ENCODE peak calls at places on chromosomes 11 and 22, in four cellular contexts. One of them, this sample, is unnamed.

GRCh38 chr11:58591659-58592058 is 12.8 kb downstream of the ZFP91 start:
- DNase-seq in psoas muscle: no peak
- DNase-seq in hepatocyte: no peak
- DNase-seq in tibial nerve: no peak
- DNase-seq in this sample: no peak

GRCh38 chr11:86116996-86117705 is 48.3 kb upstream of the PICALM start:
- DNase-seq in psoas muscle: no peak
- DNase-seq in hepatocyte: peak; percentile 19
- DNase-seq in tibial nerve: no peak
- DNase-seq in this sample: no peak

GRCh38 chr11:2846056-2846455 is 39.5 kb downstream of the CDKN1C start:
- DNase-seq in psoas muscle: no peak
- DNase-seq in hepatocyte: peak; percentile 76
- DNase-seq in tibial nerve: no peak
- DNase-seq in this sample: no peak

GRCh38 chr11:134275534-134276395 is at the start of gene GLB1L3:
- DNase-seq in psoas muscle: peak; percentile 56
- DNase-seq in hepatocyte: peak; percentile 34
- DNase-seq in tibial nerve: no peak
- DNase-seq in this sample: no peak

GRCh38 chr11:72240461-72241289 is 3.3 kb downstream of the PHOX2A start:
- DNase-seq in psoas muscle: no peak
- DNase-seq in hepatocyte: peak; percentile 14
- DNase-seq in tibial nerve: no peak
- DNase-seq in this sample: no peak

GRCh38 chr11:1309498-1310314 is at the start of gene TOLLIP:
- DNase-seq in psoas muscle: peak; percentile 99
- DNase-seq in hepatocyte: peak; percentile 98
- DNase-seq in tibial nerve: peak; percentile 90
- DNase-seq in this sample: peak; percentile 95

GRCh38 chr22:37455896-37456295 is 28.6 kb upstream of the ELFN2 start:
- DNase-seq in psoas muscle: no peak
- DNase-seq in hepatocyte: no peak
- DNase-seq in tibial nerve: no peak
- DNase-seq in this sample: no peak

GRCh38 chr22:23183107-23183698 is 2.9 kb downstream of the BCR start:
- DNase-seq in psoas muscle: no peak
- DNase-seq in hepatocyte: peak; percentile 74
- DNase-seq in tibial nerve: peak; percentile 52
- DNase-seq in this sample: peak; percentile 62

GRCh38 chr11:72583616-72584292 is 90.5 kb downstream of the PDE2A start:
- DNase-seq in psoas muscle: peak; percentile 37
- DNase-seq in hepatocyte: no peak
- DNase-seq in tibial nerve: no peak
- DNase-seq in this sample: no peak

GRCh38 chr22:22865311-22866072 is 22.1 kb upstream of the IGLL5 start:
- DNase-seq in psoas muscle: no peak
- DNase-seq in hepatocyte: no peak
- DNase-seq in tibial nerve: no peak
- DNase-seq in this sample: no peak

GRCh38 chr22:35970601-35971417 is 57.8 kb downstream of the RBFOX2 start:
- DNase-seq in psoas muscle: no peak
- DNase-seq in hepatocyte: no peak
- DNase-seq in tibial nerve: no peak
- DNase-seq in this sample: no peak

GRCh38 chr11:125724125-125724524 is 22.0 kb upstream of the PATE1 start:
- DNase-seq in psoas muscle: no peak
- DNase-seq in hepatocyte: no peak
- DNase-seq in tibial nerve: no peak
- DNase-seq in this sample: no peak

GRCh38 chr11:45444796-45445195 is 158.7 kb upstream of the SYT13 start:
- DNase-seq in psoas muscle: no peak
- DNase-seq in hepatocyte: no peak
- DNase-seq in tibial nerve: no peak
- DNase-seq in this sample: no peak

GRCh38 chr11:79400206-79400605 is 40.6 kb downstream of the TENM4 start:
- DNase-seq in psoas muscle: no peak
- DNase-seq in hepatocyte: no peak
- DNase-seq in tibial nerve: no peak
- DNase-seq in this sample: no peak

GRCh38 chr11:16881074-16881709 is 133.0 kb downstream of the PLEKHA7 start:
- DNase-seq in psoas muscle: peak; percentile 79
- DNase-seq in hepatocyte: peak; percentile 27
- DNase-seq in tibial nerve: no peak
- DNase-seq in this sample: no peak

GRCh38 chr11:122108192-122108799 is 7.7 kb downstream of the BLID start:
- DNase-seq in psoas muscle: no peak
- DNase-seq in hepatocyte: peak; percentile 42
- DNase-seq in tibial nerve: no peak
- DNase-seq in this sample: peak; percentile 45

GRCh38 chr11:8017894-8018741 is 31.0 kb downstream of the EIF3F start:
- DNase-seq in psoas muscle: no peak
- DNase-seq in hepatocyte: peak; percentile 24
- DNase-seq in tibial nerve: no peak
- DNase-seq in this sample: peak; percentile 17

GRCh38 chr22:17946691-17947367 is 77.5 kb downstream of the MICAL3 start:
- DNase-seq in psoas muscle: no peak
- DNase-seq in hepatocyte: no peak
- DNase-seq in tibial nerve: no peak
- DNase-seq in this sample: no peak

GRCh38 chr11:48037709-48038468 is 57.5 kb downstream of the PTPRJ start:
- DNase-seq in psoas muscle: no peak
- DNase-seq in hepatocyte: no peak
- DNase-seq in tibial nerve: no peak
- DNase-seq in this sample: no peak

GRCh38 chr11:16184588-16184987 is 171.8 kb downstream of the SOX6 start:
- DNase-seq in psoas muscle: no peak
- DNase-seq in hepatocyte: peak; percentile 75
- DNase-seq in tibial nerve: no peak
- DNase-seq in this sample: peak; percentile 27

GRCh38 chr11:86063536-86063935 is 5.3 kb downstream of the PICALM start:
- DNase-seq in psoas muscle: no peak
- DNase-seq in hepatocyte: no peak
- DNase-seq in tibial nerve: no peak
- DNase-seq in this sample: no peak

GRCh38 chr11:11774928-11775327 is 66.8 kb upstream of the USP47 start:
- DNase-seq in psoas muscle: no peak
- DNase-seq in hepatocyte: no peak
- DNase-seq in tibial nerve: no peak
- DNase-seq in this sample: no peak

GRCh38 chr22:38841211-38841610 is 2.6 kb downstream of the NPTXR start:
- DNase-seq in psoas muscle: no peak
- DNase-seq in hepatocyte: no peak
- DNase-seq in tibial nerve: no peak
- DNase-seq in this sample: no peak

GRCh38 chr11:44305149-44305642 is 4.7 kb downstream of the ALX4 start:
- DNase-seq in psoas muscle: no peak
- DNase-seq in hepatocyte: no peak
- DNase-seq in tibial nerve: no peak
- DNase-seq in this sample: no peak

GRCh38 chr22:48560836-48561235 is 1266.8 kb downstream of the BRD1 start:
- DNase-seq in psoas muscle: no peak
- DNase-seq in hepatocyte: no peak
- DNase-seq in tibial nerve: no peak
- DNase-seq in this sample: no peak

GRCh38 chr11:72741429-72741833 is 10.8 kb downstream of the ARAP1 start:
- DNase-seq in psoas muscle: peak; percentile 63
- DNase-seq in hepatocyte: peak; percentile 64
- DNase-seq in tibial nerve: no peak
- DNase-seq in this sample: no peak

GRCh38 chr22:33274214-33274828 is 216.1 kb upstream of the SYN3 start:
- DNase-seq in psoas muscle: no peak
- DNase-seq in hepatocyte: no peak
- DNase-seq in tibial nerve: no peak
- DNase-seq in this sample: peak; percentile 37

GRCh38 chr11:12224537-12224893 is 114.1 kb downstream of the MICAL2 start:
- DNase-seq in psoas muscle: peak; percentile 87
- DNase-seq in hepatocyte: no peak
- DNase-seq in tibial nerve: peak; percentile 28
- DNase-seq in this sample: peak; percentile 64

GRCh38 chr22:50236731-50237409 is 8.0 kb downstream of the TUBGCP6 start:
- DNase-seq in psoas muscle: no peak
- DNase-seq in hepatocyte: no peak
- DNase-seq in tibial nerve: no peak
- DNase-seq in this sample: no peak

GRCh38 chr11:27934830-27935145 is 173.2 kb downstream of the KIF18A start:
- DNase-seq in psoas muscle: no peak
- DNase-seq in hepatocyte: peak; percentile 74
- DNase-seq in tibial nerve: no peak
- DNase-seq in this sample: no peak

GRCh38 chr11:108122166-108122628 is 830 bp downstream of the ACAT1 start:
- DNase-seq in psoas muscle: no peak
- DNase-seq in hepatocyte: peak; percentile 16
- DNase-seq in tibial nerve: no peak
- DNase-seq in this sample: peak; percentile 45

GRCh38 chr11:130427581-130428211 is 713 bp downstream of the ADAMTS8 start:
- DNase-seq in psoas muscle: peak; percentile 51
- DNase-seq in hepatocyte: peak; percentile 38
- DNase-seq in tibial nerve: no peak
- DNase-seq in this sample: no peak

GRCh38 chr11:46920709-46921108 is 2.4 kb upstream of the LRP4 start:
- DNase-seq in psoas muscle: peak; percentile 83
- DNase-seq in hepatocyte: peak; percentile 61
- DNase-seq in tibial nerve: no peak
- DNase-seq in this sample: no peak

GRCh38 chr11:81267246-81267645 is 1466.4 kb downstream of the FAM181B start:
- DNase-seq in psoas muscle: no peak
- DNase-seq in hepatocyte: no peak
- DNase-seq in tibial nerve: no peak
- DNase-seq in this sample: no peak

DNA sequence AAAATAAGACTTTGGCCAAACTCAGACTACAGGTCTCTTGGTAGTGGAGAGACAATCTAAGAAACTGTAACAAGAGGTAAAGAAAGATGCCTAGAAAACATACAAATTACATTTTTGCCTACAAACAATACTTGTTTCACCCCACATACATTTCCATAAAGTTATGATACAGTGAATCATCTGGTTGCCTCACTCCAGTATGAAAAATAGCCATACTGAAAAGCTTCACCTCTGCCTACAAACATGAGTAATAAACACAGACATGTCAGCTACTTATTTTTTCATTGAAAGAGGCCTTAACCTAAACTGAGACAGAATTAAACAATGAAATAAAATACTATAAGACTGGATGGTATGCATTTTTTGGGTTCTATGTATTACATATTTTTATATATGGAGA is 1463.0 kb downstream of the FAM181B start:
- DNase-seq in psoas muscle: no peak
- DNase-seq in hepatocyte: no peak
- DNase-seq in tibial nerve: no peak
- DNase-seq in this sample: no peak
- H3K27ac ChIP-seq in psoas muscle: no peak overlapping the region
- H3K27ac ChIP-seq in hepatocyte: no peak overlapping the region
- H3K27ac ChIP-seq in tibial nerve: no peak overlapping the region
- H3K27ac ChIP-seq in this sample: no peak overlapping the region

DNA sequence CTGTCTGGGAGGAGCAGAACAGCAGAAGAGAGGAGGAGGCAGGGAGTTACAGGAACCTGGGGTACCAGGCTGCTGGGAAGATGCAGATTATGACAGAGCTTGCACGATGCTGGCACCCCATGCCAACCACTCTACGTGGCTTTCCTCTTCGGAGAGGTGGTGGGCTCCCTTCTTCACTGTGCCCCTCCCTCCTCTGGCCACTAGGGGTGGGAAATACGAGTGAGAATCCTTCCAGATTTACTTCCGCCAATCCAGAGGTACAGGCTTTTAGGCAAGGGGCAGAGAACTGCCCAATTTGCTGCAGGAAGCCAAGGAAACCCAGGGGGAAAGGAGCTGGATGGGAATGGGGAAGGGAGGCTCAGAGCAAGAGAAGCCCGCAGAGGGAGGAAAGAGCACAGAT is 12.3 kb downstream of the HYOU1 start:
- DNase-seq in psoas muscle: no peak
- DNase-seq in hepatocyte: no peak
- DNase-seq in tibial nerve: no peak
- DNase-seq in this sample: no peak
- TF ChIP-seq CTCF in psoas muscle: no peak
- TF ChIP-seq CTCF in hepatocyte: no peak
- TF ChIP-seq CTCF in tibial nerve: no peak
- TF ChIP-seq CTCF in this sample: no peak

GRCh38 chr22:27311666-27312566 is 489.6 kb downstream of the MN1 start:
- DNase-seq in psoas muscle: no peak
- DNase-seq in hepatocyte: no peak
- DNase-seq in tibial nerve: no peak
- DNase-seq in this sample: peak; percentile 33
- H3K4me3 ChIP-seq in psoas muscle: no peak overlapping the region
- H3K4me3 ChIP-seq in hepatocyte: no peak overlapping the region
- H3K4me3 ChIP-seq in tibial nerve: no peak overlapping the region
- H3K4me3 ChIP-seq in this sample: no peak overlapping the region

GRCh38 chr11:62048101-62048500 is 75.7 kb upstream of the INCENP start:
- DNase-seq in psoas muscle: no peak
- DNase-seq in hepatocyte: peak; percentile 32
- DNase-seq in tibial nerve: no peak
- DNase-seq in this sample: no peak
- H3K27ac ChIP-seq in psoas muscle: no peak overlapping the region
- H3K27ac ChIP-seq in hepatocyte: peak overlapping the region; percentile 92
- H3K27ac ChIP-seq in tibial nerve: no peak overlapping the region
- H3K27ac ChIP-seq in this sample: no peak overlapping the region

This sample was measured in colonic mucosa.